ENCODE peak calls at places on chromosome 15, in six cellular contexts. Q is epithelial cell of esophagus; K is IMR-90; H is CD4-positive, alpha-beta T cell; J is nephron progenitor cell; O is body of pancreas. G is an unnamed sample.

GRCh38 chr15:90114451-90114901 is 12.2 kb upstream of the IDH2 start:
- DNase-seq in Q (no peak), K (no peak), H (no peak), J (no peak), O (no peak), G (no peak)

GRCh38 chr15:82870727-82871576 is 61.5 kb downstream of the WHAMM start:
- DNase-seq in Q (no peak), K (no peak), H (no peak), J (no peak), O (no peak), G (no peak)

GRCh38 chr15:39153058-39153457 is 427.8 kb upstream of the THBS1 start:
- DNase-seq in Q (no peak), K (no peak), H (no peak), J (no peak), O (no peak), G (no peak)

GRCh38 chr15:96331942-96332853 is 1.7 kb downstream of the NR2F2 start:
- DNase-seq in Q (peak), K (no peak), H (no peak), J (peak), O (peak), G (peak)

GRCh38 chr15:48566669-48567068 is 78.8 kb downstream of the FBN1 start:
- DNase-seq in Q (no peak), K (peak), H (no peak), J (no peak), O (no peak), G (no peak)

GRCh38 chr15:68561146-68561545 is 17.6 kb upstream of the CORO2B start:
- DNase-seq in Q (no peak), K (no peak), H (no peak), J (no peak), O (no peak), G (no peak)

GRCh38 chr15:74240002-74240568 is 4.0 kb downstream of the CCDC33 start:
- DNase-seq in Q (peak), K (peak), H (no peak), J (no peak), O (peak), G (peak)

GRCh38 chr15:29139540-29140459 is 129.8 kb downstream of the NSMCE3 start:
- DNase-seq in Q (peak), K (peak), H (peak), J (peak), O (peak), G (peak)

GRCh38 chr15:29045717-29046116 is 159.9 kb downstream of the APBA2 start:
- DNase-seq in Q (peak), K (peak), H (no peak), J (no peak), O (no peak), G (peak)

GRCh38 chr15:41894791-41895463 is 1.1 kb upstream of the SPTBN5 start:
- DNase-seq in Q (peak), K (peak), H (peak), J (no peak), O (peak), G (peak)

GRCh38 chr15:48324949-48325348 is 6.3 kb upstream of the DUT start:
- DNase-seq in Q (no peak), K (no peak), H (no peak), J (no peak), O (no peak), G (no peak)

GRCh38 chr15:45892182-45892581 is 257.4 kb downstream of the SQOR start:
- DNase-seq in Q (peak), K (no peak), H (no peak), J (no peak), O (peak), G (no peak)

GRCh38 chr15:68055224-68055705 is 1.1 kb downstream of the PIAS1 start:
- DNase-seq in Q (peak), K (peak), H (peak), J (peak), O (peak), G (peak)

GRCh38 chr15:34582461-34583357 is 742 bp downstream of the GOLGA8B start:
- DNase-seq in Q (peak), K (peak), H (peak), J (peak), O (peak), G (peak)

GRCh38 chr15:48592929-48593328 is 52.6 kb downstream of the FBN1 start:
- DNase-seq in Q (no peak), K (no peak), H (no peak), J (no peak), O (no peak), G (no peak)

GRCh38 chr15:58952751-58953150 is 19.3 kb upstream of the SLTM start:
- DNase-seq in Q (peak), K (peak), H (no peak), J (no peak), O (no peak), G (no peak)

GRCh38 chr15:82936966-82937647 is 15.4 kb downstream of the HOMER2 start:
- DNase-seq in Q (peak), K (peak), H (no peak), J (no peak), O (peak), G (peak)

GRCh38 chr15:72153269-72153668 is 35.1 kb downstream of the SENP8 start:
- DNase-seq in Q (no peak), K (peak), H (no peak), J (no peak), O (no peak), G (no peak)

GRCh38 chr15:94487635-94488034 is 256.3 kb downstream of the MCTP2 start:
- DNase-seq in Q (peak), K (no peak), H (no peak), J (no peak), O (no peak), G (no peak)

GRCh38 chr15:48393650-48394049 is 62.4 kb downstream of the DUT start:
- DNase-seq in Q (no peak), K (peak), H (no peak), J (no peak), O (no peak), G (no peak)

GRCh38 chr15:31517711-31518110 is 191.1 kb downstream of the KLF13 start:
- DNase-seq in Q (no peak), K (no peak), H (no peak), J (no peak), O (no peak), G (no peak)

DNA sequence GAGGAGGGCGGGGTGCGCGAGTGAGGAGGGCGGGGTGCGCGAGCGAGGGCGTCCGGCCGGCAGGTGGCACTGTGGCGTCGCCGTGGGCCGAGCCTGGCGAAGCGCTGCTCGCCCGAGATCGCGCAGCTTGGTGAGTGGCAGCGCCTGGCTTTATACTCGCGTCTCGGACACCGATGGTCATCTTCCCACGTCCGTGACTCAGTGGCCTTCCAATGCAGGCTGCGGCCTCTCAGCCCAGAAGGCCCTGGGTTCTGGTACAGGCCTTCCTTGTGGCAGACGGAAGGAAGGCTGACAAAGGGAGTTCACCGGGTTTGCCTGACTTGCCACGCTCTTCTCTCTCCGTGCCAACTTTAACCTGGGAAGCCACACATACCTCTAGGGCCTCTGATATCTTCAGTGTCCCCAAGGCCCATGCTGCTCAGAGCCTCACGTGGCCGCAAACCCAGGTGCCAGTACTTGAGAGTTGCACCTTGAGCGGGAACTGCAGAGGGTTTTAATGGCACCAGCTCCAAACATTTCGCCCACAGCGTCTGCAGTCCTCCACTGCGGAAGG is 195.3 kb upstream of the LYSMD4 start:
- DNase-seq in Q (peak), K (peak), H (peak), J (peak), O (peak), G (peak)
- TF ChIP-seq CTCF in Q (peak), K (peak), H (peak), J (peak), O (peak), G (peak)

DNA sequence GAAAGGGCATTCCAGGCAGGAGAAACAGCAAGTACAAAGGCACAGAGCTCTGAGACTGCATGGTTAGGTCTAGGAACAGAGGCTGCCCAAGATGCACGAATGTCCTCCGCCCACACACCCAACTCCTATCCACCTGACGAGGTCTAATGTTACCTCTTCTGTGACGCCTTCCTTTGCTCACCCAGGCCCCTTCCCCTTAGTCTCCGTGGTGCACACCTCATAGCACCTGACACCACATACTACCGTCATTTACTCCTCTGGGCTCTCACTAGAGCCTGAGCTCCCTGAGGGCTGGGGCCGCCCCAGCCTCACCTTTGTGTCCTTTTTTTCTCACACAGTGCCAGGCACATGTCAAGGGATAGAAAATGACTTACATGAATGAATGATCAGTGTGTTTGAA is 31.0 kb upstream of the RASGRF1 start:
- DNase-seq in Q (no peak), K (no peak), H (no peak), J (no peak), O (no peak), G (no peak)
- TF ChIP-seq CTCF in Q (no peak), K (no peak), H (no peak), J (no peak), O (no peak), G (no peak)

GRCh38 chr15:77312523-77312922 is 107.4 kb downstream of the PEAK1 start:
- DNase-seq in Q (peak), K (peak), H (no peak), J (no peak), O (no peak), G (no peak)

GRCh38 chr15:77305953-77306352 is 114.0 kb downstream of the PEAK1 start:
- DNase-seq in Q (no peak), K (no peak), H (no peak), J (no peak), O (no peak), G (no peak)

GRCh38 chr15:77311020-77311419 is 108.9 kb downstream of the PEAK1 start:
- DNase-seq in Q (no peak), K (no peak), H (no peak), J (no peak), O (no peak), G (no peak)

DNA sequence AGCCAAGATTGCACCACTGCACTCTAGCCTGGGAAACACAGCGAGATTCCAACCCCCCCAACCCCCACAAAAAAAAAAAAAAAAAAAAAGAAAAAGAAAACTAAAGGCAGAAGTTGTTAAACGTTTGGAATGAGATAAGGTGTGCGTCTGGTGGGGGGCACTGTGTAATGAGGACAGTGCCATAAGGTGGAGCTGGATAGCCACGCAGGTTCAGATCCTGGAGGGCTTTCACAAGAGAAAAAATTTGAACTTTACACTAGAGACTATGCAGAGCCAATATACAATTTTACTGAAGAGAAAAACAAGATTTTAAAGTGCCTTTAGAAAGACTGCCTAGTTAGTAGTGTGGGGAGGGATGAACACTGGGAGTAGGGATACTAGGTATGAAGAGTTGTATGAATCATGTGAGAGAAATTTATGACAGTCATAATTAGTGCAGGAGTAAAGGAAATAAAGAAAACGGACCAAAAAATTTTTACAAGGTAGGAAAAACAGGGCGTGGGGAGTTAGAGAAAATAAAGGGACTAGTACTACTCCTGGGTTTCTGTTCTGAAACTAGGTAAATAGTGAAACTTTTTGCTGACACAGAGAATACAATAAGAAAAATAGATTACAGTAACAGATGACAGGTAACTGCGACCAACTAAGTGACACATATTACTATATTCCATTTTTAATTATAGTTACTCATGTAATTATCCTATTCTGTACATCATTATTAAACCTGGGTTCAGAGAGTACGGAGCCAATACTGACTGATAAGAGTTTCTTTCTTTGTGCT is 108.1 kb downstream of the PEAK1 start:
- DNase-seq in Q (peak), K (no peak), H (no peak), J (no peak), O (no peak), G (no peak)
- TF ChIP-seq CTCF in Q (no peak), K (no peak), H (no peak), J (no peak), O (no peak), G (no peak)

DNA sequence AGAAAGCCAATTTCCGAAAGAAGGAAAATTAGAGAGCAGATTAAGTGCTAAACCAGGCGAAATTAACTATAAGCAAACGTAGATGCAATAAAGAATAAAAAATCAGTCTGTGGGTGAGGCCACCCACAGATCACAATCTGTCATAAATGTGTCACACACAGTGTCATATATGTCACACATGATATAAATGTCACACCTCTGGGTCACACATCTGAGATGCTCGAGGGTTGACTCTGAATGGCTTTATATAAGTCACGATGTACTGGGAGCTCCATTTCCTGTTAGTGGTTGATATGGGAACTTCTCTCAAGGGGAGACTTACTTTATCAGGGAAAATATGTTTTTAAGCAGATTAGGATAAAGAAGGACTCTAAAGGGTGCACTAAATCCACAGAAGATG is 84.0 kb upstream of the MEF2A start:
- DNase-seq in Q (no peak), K (no peak), H (no peak), J (no peak), O (no peak), G (no peak)
- TF ChIP-seq CTCF in Q (no peak), K (no peak), H (no peak), J (no peak), O (no peak), G (no peak)

DNA sequence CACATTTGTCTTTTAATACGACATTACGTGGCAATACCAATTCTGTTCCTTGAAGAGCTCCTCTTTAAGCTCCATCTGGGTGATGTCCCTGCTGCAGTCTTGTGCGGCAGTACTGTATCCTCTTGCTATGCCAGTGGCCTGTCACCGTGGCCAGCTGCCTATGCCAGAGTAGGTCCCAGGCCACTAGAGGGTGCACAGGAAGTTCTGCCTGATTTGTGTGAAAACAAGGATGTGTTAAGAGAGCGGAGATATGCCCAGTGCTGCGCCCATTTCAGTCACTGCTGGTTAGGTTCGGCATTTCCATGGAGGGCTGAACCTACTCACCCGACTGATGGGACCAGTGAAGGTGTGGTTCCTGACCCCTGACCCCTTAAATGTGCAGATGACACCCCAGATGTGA is 25.2 kb downstream of the NIPA1 start:
- DNase-seq in Q (peak), K (peak), H (no peak), J (peak), O (peak), G (no peak)
- TF ChIP-seq CTCF in Q (peak), K (peak), H (no peak), J (peak), O (no peak), G (peak)

GRCh38 chr15:93333826-93334225 is 244.8 kb upstream of the RGMA start:
- DNase-seq in Q (no peak), K (no peak), H (no peak), J (peak), O (no peak), G (no peak)
- TF ChIP-seq CTCF in Q (no peak), K (no peak), H (no peak), J (peak), O (no peak), G (no peak)

DNA sequence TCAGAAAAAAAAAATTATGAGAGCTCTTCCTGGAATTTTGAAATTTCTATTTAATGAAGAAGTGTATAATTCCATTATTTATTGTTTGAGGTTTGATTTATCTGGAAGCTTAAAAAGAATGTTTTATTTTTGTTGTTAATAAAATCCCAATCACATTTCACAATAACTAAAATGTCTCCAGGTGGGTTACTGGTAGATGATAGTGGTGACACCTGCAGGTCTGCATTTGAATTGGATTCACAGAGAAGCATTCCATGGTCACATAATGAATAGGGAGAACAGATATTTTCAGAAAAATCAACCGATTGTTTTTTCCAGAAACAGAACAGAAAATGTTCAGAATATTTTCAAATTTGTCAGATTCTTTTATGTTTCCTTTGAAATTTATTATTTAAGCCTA is 48.3 kb downstream of the ASB7 start:
- DNase-seq in Q (peak), K (no peak), H (no peak), J (no peak), O (no peak), G (no peak)
- TF ChIP-seq CTCF in Q (peak), K (no peak), H (no peak), J (no peak), O (no peak), G (peak)

G was measured in osteoblast.